ENCODE peak calls at places on chromosomes 13 and 19, in six cellular contexts. Z is CD8-positive, alpha-beta T cell; N is stomach; G is IMR-90; U is heart right ventricle; E is adrenal gland. M is an unnamed sample. For H3K4me1, the result is how much of the 10 kb centered on the place peaks cover.

GRCh38 chr13:53112522-53112921 is 83.9 kb downstream of the OLFM4 start:
- DNase-seq in Z (no peak), N (no peak), G (no peak), U (no peak), E (no peak), M (no peak)

GRCh38 chr13:94921181-94921580 is 208.8 kb upstream of the SOX21 start:
- DNase-seq in Z (no peak), N (no peak), G (no peak), U (no peak), E (no peak), M (no peak)

GRCh38 chr13:98447881-98448641 is 128.8 kb downstream of the STK24 start:
- DNase-seq in Z (no peak), N (no peak), G (no peak), U (peak), E (no peak), M (peak)

GRCh38 chr13:94595006-94595942 is 678 bp downstream of the TGDS start:
- DNase-seq in Z (no peak), N (peak), G (peak), U (no peak), E (peak), M (no peak)

GRCh38 chr19:48378194-48378570 is 13.2 kb downstream of the KDELR1 start:
- DNase-seq in Z (no peak), N (no peak), G (no peak), U (no peak), E (no peak), M (no peak)

GRCh38 chr13:24162604-24163003 is 2.1 kb downstream of the SPATA13 start:
- DNase-seq in Z (no peak), N (no peak), G (no peak), U (no peak), E (no peak), M (no peak)

GRCh38 chr13:94088742-94089141 is 390.7 kb downstream of the DCT start:
- DNase-seq in Z (no peak), N (no peak), G (no peak), U (no peak), E (no peak), M (no peak)

GRCh38 chr19:7673995-7674667 is 2.8 kb upstream of the MCEMP1 start:
- DNase-seq in Z (no peak), N (peak), G (peak), U (peak), E (peak), M (peak)

GRCh38 chr13:45546410-45546765 is 69.2 kb downstream of the ERICH6B start:
- DNase-seq in Z (no peak), N (no peak), G (no peak), U (no peak), E (no peak), M (no peak)

GRCh38 chr13:102870677-102871415 is 25.0 kb downstream of the ERCC5 start:
- DNase-seq in Z (no peak), N (peak), G (peak), U (peak), E (peak), M (no peak)

GRCh38 chr19:6530385-6531162 is at the start of gene TNFSF9:
- DNase-seq in Z (peak), N (peak), G (peak), U (peak), E (peak), M (peak)

GRCh38 chr19:13902993-13903555 is 2.8 kb downstream of the BRME1 start:
- DNase-seq in Z (no peak), N (no peak), G (no peak), U (no peak), E (no peak), M (no peak)

GRCh38 chr13:24071423-24072075 is 89.0 kb upstream of the SPATA13 start:
- DNase-seq in Z (no peak), N (no peak), G (peak), U (no peak), E (no peak), M (no peak)

GRCh38 chr13:93942016-93942415 is 537.5 kb downstream of the DCT start:
- DNase-seq in Z (no peak), N (no peak), G (peak), U (no peak), E (no peak), M (no peak)

GRCh38 chr19:15506074-15506565 is 2.2 kb upstream of the CYP4F22 start:
- DNase-seq in Z (no peak), N (no peak), G (no peak), U (no peak), E (no peak), M (no peak)

GRCh38 chr13:74306496-74306895 is 172.3 kb upstream of the KLF12 start:
- DNase-seq in Z (no peak), N (no peak), G (peak), U (no peak), E (no peak), M (no peak)

GRCh38 chr13:27257233-27257568 is 5.8 kb downstream of the RPL21 start:
- DNase-seq in Z (no peak), N (no peak), G (no peak), U (no peak), E (no peak), M (no peak)

GRCh38 chr13:100689191-100689590 is 14.6 kb upstream of the TMTC4 start:
- DNase-seq in Z (no peak), N (no peak), G (no peak), U (no peak), E (no peak), M (no peak)

GRCh38 chr19:40908981-40909380 is 26.9 kb upstream of the CYP2A7 start:
- DNase-seq in Z (no peak), N (no peak), G (no peak), U (no peak), E (no peak), M (no peak)

GRCh38 chr19:53057904-53058579 is 13.5 kb downstream of the ERVV-2 start:
- DNase-seq in Z (no peak), N (no peak), G (no peak), U (peak), E (no peak), M (no peak)

GRCh38 chr13:51230473-51231105 is 8.4 kb downstream of the FAM124A start:
- DNase-seq in Z (no peak), N (peak), G (peak), U (peak), E (peak), M (no peak)

GRCh38 chr13:39773833-39774232 is 118.4 kb downstream of the COG6 start:
- DNase-seq in Z (no peak), N (no peak), G (peak), U (no peak), E (no peak), M (no peak)

GRCh38 chr13:39776439-39776838 is 121.0 kb downstream of the COG6 start:
- DNase-seq in Z (no peak), N (no peak), G (peak), U (no peak), E (no peak), M (no peak)

GRCh38 chr13:39779337-39780270 is 124.1 kb downstream of the COG6 start:
- DNase-seq in Z (no peak), N (no peak), G (peak), U (no peak), E (no peak), M (no peak)

GRCh38 chr13:39777021-39777420 is 121.6 kb downstream of the COG6 start:
- DNase-seq in Z (no peak), N (no peak), G (no peak), U (no peak), E (no peak), M (no peak)

DNA sequence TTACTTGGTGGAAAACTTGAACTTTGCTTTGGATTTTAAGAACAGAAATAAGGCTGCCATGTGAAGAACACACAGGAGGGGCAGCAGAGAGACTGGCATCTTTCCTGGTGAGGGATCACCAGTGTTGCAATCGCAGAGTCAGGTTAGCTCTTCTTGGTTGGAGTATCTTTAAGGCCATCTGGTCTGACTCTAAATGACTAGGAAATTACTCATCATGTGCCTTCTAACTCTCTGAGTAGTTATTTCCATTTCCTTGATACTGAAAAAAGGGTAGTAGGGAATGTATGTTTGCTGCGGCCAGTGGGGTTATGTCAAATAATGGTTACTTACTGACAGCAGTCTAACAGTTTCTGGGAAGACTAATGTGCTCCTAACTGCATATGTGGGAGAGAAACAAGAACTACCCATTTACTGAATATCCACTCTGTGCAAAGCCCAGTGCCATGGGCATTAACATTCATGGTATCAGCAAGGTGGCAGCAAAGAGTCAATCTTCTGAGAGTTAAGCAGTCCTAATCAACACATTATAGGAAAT is 122.1 kb downstream of the COG6 start:
- DNase-seq in Z (no peak), N (no peak), G (peak), U (no peak), E (no peak), M (no peak)
- TF ChIP-seq CTCF in Z (no peak), N (no peak), G (peak), U (no peak), E (no peak), M (peak)

GRCh38 chr19:44909775-44910174 is 4.2 kb downstream of the APOE start:
- DNase-seq in Z (no peak), N (no peak), G (no peak), U (no peak), E (no peak), M (no peak)

GRCh38 chr19:44905437-44906160 is at the start of gene APOE:
- DNase-seq in Z (no peak), N (no peak), G (no peak), U (no peak), E (peak), M (no peak)

GRCh38 chr19:44908836-44909201 is 3.2 kb downstream of the APOE start:
- DNase-seq in Z (no peak), N (no peak), G (no peak), U (no peak), E (no peak), M (no peak)

GRCh38 chr19:44908074-44908835 is 2.7 kb downstream of the APOE start:
- DNase-seq in Z (no peak), N (no peak), G (no peak), U (no peak), E (no peak), M (no peak)

DNA sequence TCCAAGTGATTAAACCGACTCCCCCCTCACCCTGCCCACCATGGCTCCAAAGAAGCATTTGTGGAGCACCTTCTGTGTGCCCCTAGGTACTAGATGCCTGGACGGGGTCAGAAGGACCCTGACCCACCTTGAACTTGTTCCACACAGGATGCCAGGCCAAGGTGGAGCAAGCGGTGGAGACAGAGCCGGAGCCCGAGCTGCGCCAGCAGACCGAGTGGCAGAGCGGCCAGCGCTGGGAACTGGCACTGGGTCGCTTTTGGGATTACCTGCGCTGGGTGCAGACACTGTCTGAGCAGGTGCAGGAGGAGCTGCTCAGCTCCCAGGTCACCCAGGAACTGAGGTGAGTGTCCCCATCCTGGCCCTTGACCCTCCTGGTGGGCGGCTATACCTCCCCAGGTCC is 2.0 kb downstream of the APOE start:
- DNase-seq in Z (no peak), N (no peak), G (no peak), U (no peak), E (no peak), M (no peak)
- H3K4me3 ChIP-seq in Z (no peak), N (no peak), G (no peak), U (no peak), E (peak), M (no peak)

GRCh38 chr19:3100747-3101730 is 6.9 kb downstream of the GNA11 start:
- DNase-seq in Z (no peak), N (no peak), G (no peak), U (no peak), E (peak), M (no peak)

GRCh38 chr19:3099347-3100145 is 5.4 kb downstream of the GNA11 start:
- DNase-seq in Z (no peak), N (no peak), G (no peak), U (no peak), E (no peak), M (no peak)

GRCh38 chr19:3102239-3103140 is 8.3 kb downstream of the GNA11 start:
- DNase-seq in Z (no peak), N (no peak), G (no peak), U (no peak), E (no peak), M (peak)

GRCh38 chr19:3098515-3099346 is 4.6 kb downstream of the GNA11 start:
- DNase-seq in Z (no peak), N (peak), G (peak), U (peak), E (peak), M (peak)

DNA sequence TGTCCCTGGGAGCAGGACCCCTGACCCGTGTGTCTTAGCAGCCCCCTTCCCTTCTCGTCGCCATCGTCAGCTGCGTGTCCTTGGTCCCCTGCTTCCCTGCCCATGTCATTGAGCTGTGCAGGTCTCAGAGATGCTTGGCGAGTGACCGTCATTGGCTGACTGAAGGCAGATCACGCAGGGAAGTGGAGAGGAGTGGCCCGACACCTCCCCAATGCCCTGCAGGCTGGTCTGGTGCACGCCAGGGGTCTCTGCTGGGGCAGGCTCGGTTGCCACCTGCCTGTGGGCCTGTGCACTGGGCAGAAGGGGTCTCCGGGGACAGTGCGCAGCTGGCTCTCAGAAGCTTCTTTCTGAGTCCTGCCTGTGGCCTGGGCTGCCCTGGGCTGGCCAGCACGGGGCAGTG is 6.2 kb downstream of the GNA11 start:
- DNase-seq in Z (no peak), N (no peak), G (no peak), U (no peak), E (peak), M (no peak)
- H3K4me1 ChIP-seq in Z (under half), N (half or more), G (under half), U (half or more), E (half or more), M (half or more)

DNA sequence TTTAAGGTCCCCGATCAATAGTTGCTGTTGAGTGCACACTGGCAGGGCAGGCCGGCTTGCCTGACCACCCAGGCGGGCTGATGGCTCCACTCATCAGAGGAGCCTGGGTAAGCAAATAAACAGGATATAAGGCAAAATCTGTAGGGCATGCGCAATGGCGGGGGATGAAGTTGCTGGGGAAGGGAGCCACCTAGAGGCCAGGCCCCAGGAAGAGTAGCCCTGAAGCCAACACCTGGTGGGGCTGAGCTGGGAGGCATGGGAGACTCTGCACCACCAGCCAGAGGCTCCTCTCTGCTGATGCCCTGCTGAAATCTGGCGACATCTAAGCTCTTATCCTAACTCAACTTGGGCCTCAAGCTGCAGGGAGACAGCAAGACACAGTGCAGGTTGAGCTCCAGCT is 324.3 kb downstream of the ZNF536 start:
- DNase-seq in Z (no peak), N (no peak), G (peak), U (no peak), E (no peak), M (no peak)
- TF ChIP-seq CTCF in Z (no peak), N (no peak), G (peak), U (no peak), E (no peak), M (peak)